ENCODE peak calls at places on chromosomes 4 and X, in four cellular contexts. O is OCI-LY7; C is stimulated activated CD4-positive, alpha-beta T cell treated with anti-CD3 and anti-CD28 coated beads, Interleukin-2, amount 100 ng/mL, for 48 hours; R is H54. M is an unnamed sample.

GRCh38 chr4:168558587-168558986 is 61.7 kb downstream of the PALLD start:
- DNase-seq in C (no peak), O (no peak), R (no peak), M (no peak)

GRCh38 chr4:106287353-106287969 is 28.5 kb downstream of the TBCK start:
- DNase-seq in C (no peak), R (peak), O (no peak), M (no peak)

GRCh38 chrX:150184487-150184886 is 178.6 kb upstream of the MAMLD1 start:
- DNase-seq in O (no peak), C (no peak), R (no peak), M (no peak)

GRCh38 chrX:105314468-105314867 is 94.0 kb upstream of the TEX13A start:
- DNase-seq in O (no peak), R (no peak), C (no peak), M (no peak)

GRCh38 chr4:129092636-129093172 is 635 bp downstream of the SCLT1 start:
- DNase-seq in R (no peak), O (no peak), C (no peak), M (no peak)

GRCh38 chrX:9464435-9465371 is at the start of gene TBL1X:
- DNase-seq in R (no peak), C (no peak), O (peak), M (peak)

GRCh38 chrX:40266490-40267333 is 169.0 kb upstream of the BCOR start:
- DNase-seq in O (peak), R (peak), C (peak), M (peak)

GRCh38 chr4:22428441-22428840 is 87.4 kb downstream of the ADGRA3 start:
- DNase-seq in O (no peak), C (no peak), R (no peak), M (no peak)

GRCh38 chr4:17576932-17577659 is at the start of gene LAP3:
- DNase-seq in C (peak), R (peak), O (peak), M (peak)

GRCh38 chr4:169342906-169343560 is 72.3 kb upstream of the SH3RF1 start:
- DNase-seq in O (no peak), R (no peak), C (no peak), M (no peak)

GRCh38 chrX:24782011-24782410 is 88.3 kb downstream of the POLA1 start:
- DNase-seq in R (no peak), O (no peak), C (no peak), M (no peak)

GRCh38 chr4:83364312-83364711 is 29.7 kb upstream of the HPSE start:
- DNase-seq in O (no peak), C (no peak), R (no peak), M (peak)

GRCh38 chr4:177569443-177569842 is 127.2 kb upstream of the AGA start:
- DNase-seq in R (no peak), O (no peak), C (no peak), M (no peak)

M was measured in CMK.